ENCODE peak calls at places on chromosomes 12 and 14, in nine cellular contexts. W is ovary, P is stomach, V is heart left ventricle, H is body of pancreas, Y is HCT116, C is uterus, E is tibial nerve, F is sigmoid colon. K is an unnamed sample.
A peak's percentile ranks its signal among the peaks of the same experiment; 100 is the strongest.

GRCh38 chr12:113103756-113104450 is 31.7 kb downstream of the RASAL1 start:
- DNase-seq in W (no peak), P (peak; percentile 36), V (no peak), H (peak; percentile 63), Y (no peak), C (no peak), E (no peak), F (no peak), K (no peak)

GRCh38 chr14:92690171-92691011 is 58.0 kb downstream of the LGMN start:
- DNase-seq in W (peak; percentile 51), P (peak; percentile 68), V (no peak), H (peak; percentile 78), Y (peak; percentile 59), C (no peak), E (no peak), F (peak; percentile 63), K (no peak)

GRCh38 chr14:74583689-74584434 is 28.2 kb downstream of the LTBP2 start:
- DNase-seq in W (peak; percentile 32), P (no peak), V (peak; percentile 13), H (no peak), Y (peak; percentile 69), C (peak; percentile 12), E (no peak), F (peak; percentile 38), K (no peak)

GRCh38 chr12:81340910-81341309 is 263.0 kb downstream of the ACSS3 start:
- DNase-seq in W (no peak), P (no peak), V (no peak), H (no peak), Y (no peak), C (no peak), E (no peak), F (no peak), K (no peak)

GRCh38 chr12:44253338-44253856 is 417.5 kb downstream of the TMEM117 start:
- DNase-seq in W (no peak), P (no peak), V (no peak), H (no peak), Y (no peak), C (no peak), E (no peak), F (no peak), K (no peak)

GRCh38 chr12:63090716-63091115 is 60.3 kb downstream of the AVPR1A start:
- DNase-seq in W (no peak), P (no peak), V (no peak), H (no peak), Y (no peak), C (no peak), E (no peak), F (no peak), K (no peak)

GRCh38 chr12:52587563-52587962 is 13.7 kb downstream of the KRT72 start:
- DNase-seq in W (no peak), P (no peak), V (no peak), H (no peak), Y (no peak), C (no peak), E (no peak), F (peak; percentile 53), K (no peak)

GRCh38 chr14:26163761-26164160 is 434.1 kb downstream of the NOVA1 start:
- DNase-seq in W (no peak), P (no peak), V (no peak), H (no peak), Y (no peak), C (no peak), E (no peak), F (no peak), K (no peak)

GRCh38 chr12:76275511-76276093 is 72.6 kb downstream of the BBS10 start:
- DNase-seq in W (no peak), P (no peak), V (no peak), H (no peak), Y (no peak), C (no peak), E (no peak), F (no peak), K (no peak)

GRCh38 chr14:23469127-23469905 is at the start of gene NGDN:
- DNase-seq in W (peak; percentile 96), P (peak; percentile 94), V (peak; percentile 94), H (peak; percentile 95), Y (peak; percentile 100), C (peak; percentile 96), E (peak; percentile 93), F (peak; percentile 98), K (peak; percentile 96)

GRCh38 chr14:91185721-91186120 is 58.8 kb downstream of the GPR68 start:
- DNase-seq in W (no peak), P (no peak), V (no peak), H (no peak), Y (no peak), C (no peak), E (no peak), F (no peak), K (no peak)

GRCh38 chr14:55715889-55716288 is 135.9 kb downstream of the KTN1 start:
- DNase-seq in W (no peak), P (no peak), V (no peak), H (peak; percentile 31), Y (no peak), C (no peak), E (peak; percentile 42), F (peak; percentile 79), K (peak; percentile 79)

GRCh38 chr12:52527121-52527800 is 7.1 kb upstream of the KRT5 start:
- DNase-seq in W (no peak), P (no peak), V (no peak), H (no peak), Y (no peak), C (no peak), E (no peak), F (no peak), K (no peak)

GRCh38 chr12:50103767-50104321 is at the start of gene GPD1:
- DNase-seq in W (peak; percentile 79), P (peak; percentile 90), V (peak; percentile 77), H (peak; percentile 87), Y (peak; percentile 16), C (peak; percentile 71), E (peak; percentile 30), F (peak; percentile 82), K (peak; percentile 93)

GRCh38 chr12:88037770-88038169 is 8.6 kb upstream of the C12orf50 start:
- DNase-seq in W (no peak), P (no peak), V (no peak), H (no peak), Y (no peak), C (no peak), E (no peak), F (no peak), K (no peak)

GRCh38 chr12:122951406-122951805 is 14.9 kb downstream of the ABCB9 start:
- DNase-seq in W (no peak), P (peak; percentile 51), V (no peak), H (no peak), Y (peak; percentile 37), C (no peak), E (no peak), F (no peak), K (no peak)

GRCh38 chr12:1499351-1499750 is 95.0 kb downstream of the FBXL14 start:
- DNase-seq in W (no peak), P (no peak), V (no peak), H (no peak), Y (no peak), C (no peak), E (no peak), F (no peak), K (no peak)

GRCh38 chr12:94427520-94428381 is 31.9 kb downstream of the CEP83 start:
- DNase-seq in W (peak; percentile 76), P (no peak), V (peak; percentile 56), H (peak; percentile 49), Y (no peak), C (peak; percentile 51), E (no peak), F (peak; percentile 85), K (peak; percentile 4)

GRCh38 chr14:58978336-58978735 is 210.1 kb upstream of the DAAM1 start:
- DNase-seq in W (peak; percentile 57), P (no peak), V (peak; percentile 54), H (no peak), Y (no peak), C (peak; percentile 35), E (no peak), F (no peak), K (no peak)

GRCh38 chr14:55963295-55963694 is 154.9 kb upstream of the PELI2 start:
- DNase-seq in W (no peak), P (no peak), V (no peak), H (no peak), Y (no peak), C (no peak), E (no peak), F (no peak), K (no peak)

GRCh38 chr12:80877706-80878384 is 59.9 kb downstream of the LIN7A start:
- DNase-seq in W (no peak), P (no peak), V (no peak), H (no peak), Y (no peak), C (no peak), E (no peak), F (no peak), K (no peak)

GRCh38 chr12:7060353-7060954 is at the start of gene C1S:
- DNase-seq in W (peak; percentile 80), P (peak; percentile 39), V (peak; percentile 74), H (peak; percentile 64), Y (no peak), C (peak; percentile 83), E (peak; percentile 66), F (peak; percentile 95), K (peak; percentile 79)

GRCh38 chr14:103136388-103137271 is 13.4 kb downstream of the TNFAIP2 start:
- DNase-seq in W (peak; percentile 47), P (no peak), V (peak; percentile 75), H (no peak), Y (peak; percentile 28), C (peak; percentile 69), E (no peak), F (peak; percentile 72), K (peak; percentile 67)

GRCh38 chr12:133222211-133222610 is 13.5 kb downstream of the ANHX start:
- DNase-seq in W (no peak), P (no peak), V (no peak), H (no peak), Y (no peak), C (no peak), E (no peak), F (no peak), K (no peak)
- H3K4me3 ChIP-seq in W (no peak overlapping the region), P (no peak overlapping the region), V (no peak overlapping the region), H (no peak overlapping the region), Y (no peak overlapping the region), C (no peak overlapping the region), E (no peak overlapping the region), F (no peak overlapping the region), K (no peak overlapping the region)

GRCh38 chr12:98503593-98504367 is 11.6 kb upstream of the TMPO start:
- DNase-seq in W (peak; percentile 98), P (peak; percentile 93), V (peak; percentile 94), H (peak; percentile 95), Y (peak; percentile 89), C (peak; percentile 95), E (peak; percentile 90), F (peak; percentile 97), K (peak; percentile 92)
- TF ChIP-seq POLR2A in W (peak; percentile 34), P (no peak), V (no peak), H (peak; percentile 70), Y (peak; percentile 56), C (no peak), E (peak; percentile 48), F (peak; percentile 41), K (peak; percentile 45)

GRCh38 chr12:69566603-69567002 is 18.7 kb upstream of the CCT2 start:
- DNase-seq in W (no peak), P (no peak), V (no peak), H (no peak), Y (no peak), C (no peak), E (no peak), F (no peak), K (no peak)
- TF ChIP-seq CTCF in W (no peak), P (no peak), V (no peak), H (no peak), Y (peak; percentile 40), C (no peak), E (no peak), F (no peak), K (no peak)

GRCh38 chr14:70670992-70671651 is 29.4 kb downstream of the TTC9 start:
- DNase-seq in W (no peak), P (no peak), V (no peak), H (no peak), Y (no peak), C (no peak), E (no peak), F (no peak), K (no peak)
- H3K4me3 ChIP-seq in W (no peak overlapping the region), P (no peak overlapping the region), V (no peak overlapping the region), H (no peak overlapping the region), Y (no peak overlapping the region), C (no peak overlapping the region), E (no peak overlapping the region), F (no peak overlapping the region), K (no peak overlapping the region)

K was measured in gastrocnemius medialis.